ENCODE peak calls at places on chromosome 16, in seven cellular contexts. X, W, S, D, Z, K and F are unnamed samples.

GRCh38 chr16:20216818-20217217 is 110.5 kb downstream of the GP2 start:
- DNase-seq in X (no peak), W (no peak), S (no peak), D (no peak), Z (no peak), K (no peak), F (no peak)

GRCh38 chr16:80500116-80500859 is 40.5 kb upstream of the DYNLRB2 start:
- DNase-seq in X (no peak), W (no peak), S (no peak), D (no peak), Z (no peak), K (no peak), F (no peak)

GRCh38 chr16:78993342-78993741 is 607.2 kb downstream of the MAF start:
- DNase-seq in X (peak), W (no peak), S (no peak), D (no peak), Z (no peak), K (no peak), F (no peak)

GRCh38 chr16:1535391-1536291 is 2.2 kb downstream of the TMEM204 start:
- DNase-seq in X (no peak), W (no peak), S (no peak), D (no peak), Z (no peak), K (no peak), F (no peak)

GRCh38 chr16:9055661-9056060 is 35.8 kb upstream of the HAPSTR1 start:
- DNase-seq in X (no peak), W (no peak), S (peak), D (no peak), Z (peak), K (no peak), F (no peak)

GRCh38 chr16:82756283-82756599 is 129.5 kb downstream of the CDH13 start:
- DNase-seq in X (no peak), W (no peak), S (peak), D (no peak), Z (peak), K (no peak), F (no peak)

GRCh38 chr16:64730261-64730660 is 391.6 kb downstream of the CDH11 start:
- DNase-seq in X (no peak), W (no peak), S (peak), D (no peak), Z (peak), K (no peak), F (no peak)

GRCh38 chr16:89370601-89371000 is 119.8 kb downstream of the ANKRD11 start:
- DNase-seq in X (peak), W (no peak), S (no peak), D (no peak), Z (no peak), K (no peak), F (no peak)

GRCh38 chr16:11857161-11857560 is 5.8 kb upstream of the RSL1D1 start:
- DNase-seq in X (no peak), W (no peak), S (peak), D (no peak), Z (peak), K (no peak), F (no peak)

GRCh38 chr16:23081675-23082119 is 67.6 kb downstream of the USP31 start:
- DNase-seq in X (no peak), W (no peak), S (peak), D (no peak), Z (peak), K (no peak), F (no peak)

GRCh38 chr16:54142787-54143186 is 143.8 kb downstream of the IRX3 start:
- DNase-seq in X (no peak), W (no peak), S (no peak), D (no peak), Z (no peak), K (no peak), F (no peak)

GRCh38 chr16:26019885-26020284 is 328.1 kb downstream of the HS3ST4 start:
- DNase-seq in X (no peak), W (no peak), S (no peak), D (no peak), Z (no peak), K (no peak), F (no peak)

GRCh38 chr16:75402821-75403475 is 30.4 kb downstream of the CFDP1 start:
- DNase-seq in X (no peak), W (no peak), S (peak), D (no peak), Z (peak), K (peak), F (no peak)

GRCh38 chr16:57722651-57723050 is 12.9 kb upstream of the KATNB1 start:
- DNase-seq in X (no peak), W (no peak), S (no peak), D (no peak), Z (no peak), K (no peak), F (no peak)

GRCh38 chr16:11547517-11547916 is 39.2 kb downstream of the LITAF start:
- DNase-seq in X (no peak), W (no peak), S (no peak), D (no peak), Z (no peak), K (no peak), F (no peak)

GRCh38 chr16:2895813-2896212 is 12.8 kb downstream of the FLYWCH2 start:
- DNase-seq in X (no peak), W (no peak), S (peak), D (no peak), Z (peak), K (no peak), F (no peak)

GRCh38 chr16:57123216-57123968 is 31.0 kb downstream of the CPNE2 start:
- DNase-seq in X (no peak), W (no peak), S (peak), D (no peak), Z (no peak), K (no peak), F (no peak)

GRCh38 chr16:17947165-17947564 is 389.4 kb downstream of the NPIPA8 start:
- DNase-seq in X (no peak), W (no peak), S (no peak), D (peak), Z (no peak), K (no peak), F (no peak)

GRCh38 chr16:74169687-74170522 is 126.7 kb upstream of the PSMD7 start:
- DNase-seq in X (no peak), W (no peak), S (no peak), D (no peak), Z (peak), K (no peak), F (no peak)

GRCh38 chr16:2827831-2828520 is 2.1 kb upstream of the ZG16B start:
- DNase-seq in X (no peak), W (no peak), S (no peak), D (no peak), Z (no peak), K (no peak), F (no peak)

GRCh38 chr16:72588554-72588953 is 416.6 kb upstream of the PMFBP1 start:
- DNase-seq in X (no peak), W (no peak), S (peak), D (no peak), Z (peak), K (no peak), F (no peak)

GRCh38 chr16:24988593-24989338 is 26.4 kb downstream of the ARHGAP17 start:
- DNase-seq in X (no peak), W (no peak), S (peak), D (peak), Z (peak), K (peak), F (no peak)

GRCh38 chr16:88558457-88559442 is 11.5 kb upstream of the ZC3H18 start:
- DNase-seq in X (peak), W (no peak), S (peak), D (peak), Z (peak), K (peak), F (peak)

GRCh38 chr16:46466239-46466638 is 154.9 kb downstream of the SHCBP1 start:
- DNase-seq in X (no peak), W (no peak), S (no peak), D (no peak), Z (no peak), K (no peak), F (no peak)

GRCh38 chr16:19859166-19859565 is 25.5 kb downstream of the GPRC5B start:
- DNase-seq in X (no peak), W (no peak), S (no peak), D (no peak), Z (no peak), K (no peak), F (no peak)

GRCh38 chr16:47158991-47159390 is 15.2 kb upstream of the NETO2 start:
- DNase-seq in X (no peak), W (no peak), S (no peak), D (no peak), Z (no peak), K (no peak), F (no peak)

GRCh38 chr16:386641-387156 is 4.9 kb upstream of the PGAP6 start:
- DNase-seq in X (peak), W (peak), S (no peak), D (no peak), Z (no peak), K (no peak), F (no peak)
- TF ChIP-seq CTCF in X (no peak), W (no peak), S (no peak), D (peak), Z (peak), K (no peak), F (no peak)

DNA sequence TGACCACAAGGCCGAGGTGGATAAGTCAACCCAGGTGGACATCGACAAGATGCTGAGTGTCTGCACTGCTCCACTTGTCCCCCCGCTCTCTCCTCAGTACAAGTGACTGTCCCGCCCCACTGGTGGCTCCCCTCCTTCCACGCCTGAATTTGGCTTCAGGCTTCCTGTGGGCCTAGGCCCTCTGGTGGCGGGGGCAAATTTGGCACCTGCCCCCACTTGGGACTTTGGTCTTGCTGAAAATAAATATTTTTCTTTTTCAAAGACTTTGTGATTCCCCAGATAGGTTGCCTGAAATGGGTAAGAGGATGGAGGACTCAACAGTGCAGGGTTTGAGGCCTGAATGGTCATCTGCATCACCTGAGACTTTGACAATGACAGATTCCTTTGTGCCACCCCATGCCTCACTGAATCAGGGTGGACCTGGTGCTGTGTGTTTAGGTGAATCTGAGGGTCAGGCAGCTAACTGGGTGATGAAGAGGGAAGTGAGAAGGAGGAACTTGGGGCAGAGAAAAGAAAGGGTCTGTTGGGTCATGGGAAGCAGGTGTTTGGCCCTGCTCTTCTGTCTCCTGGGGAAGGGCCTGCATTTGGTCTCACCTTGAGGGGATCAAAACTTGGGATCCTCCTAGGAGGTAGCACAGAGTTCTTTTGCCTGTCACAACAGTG is 2.0 kb downstream of the C16orf86 start:
- DNase-seq in X (no peak), W (no peak), S (no peak), D (no peak), Z (no peak), K (no peak), F (no peak)
- TF ChIP-seq CTCF in X (no peak), W (no peak), S (no peak), D (peak), Z (no peak), K (peak), F (peak)

DNA sequence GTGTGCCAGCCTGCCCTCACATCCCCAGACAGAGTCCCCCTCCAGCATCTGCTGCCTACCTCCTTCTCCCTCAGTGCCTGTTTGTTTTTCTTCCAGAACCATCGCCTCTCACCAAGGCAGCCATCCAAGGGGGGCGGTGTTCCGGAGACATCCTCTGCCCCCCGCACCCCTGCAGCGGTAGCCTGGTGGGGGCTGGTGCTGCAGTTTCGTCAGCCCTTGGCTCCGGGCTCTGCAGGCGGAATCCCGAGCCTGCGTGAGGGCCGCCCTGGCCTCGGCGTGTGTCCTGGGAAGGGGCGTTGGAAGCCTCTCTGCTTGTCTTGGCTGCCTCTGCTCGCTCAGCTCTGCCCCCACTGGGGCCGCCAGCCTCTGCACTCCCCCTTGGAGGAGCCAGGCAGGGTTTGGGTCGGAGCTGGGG is 126.0 kb upstream of the CIBAR2 start:
- DNase-seq in X (no peak), W (no peak), S (peak), D (no peak), Z (peak), K (no peak), F (peak)
- TF ChIP-seq CTCF in X (no peak), W (no peak), S (no peak), D (no peak), Z (peak), K (no peak), F (no peak)

GRCh38 chr16:290681-291405 is 7.9 kb downstream of the PDIA2 start:
- DNase-seq in X (no peak), W (no peak), S (no peak), D (no peak), Z (no peak), K (no peak), F (no peak)
- TF ChIP-seq CTCF in X (no peak), W (no peak), S (no peak), D (no peak), Z (no peak), K (no peak), F (no peak)